ENCODE peak calls at places on chromosomes 1 and 21, in four cellular contexts. Q, G, N and R are unnamed samples.
A peak's percentile ranks its signal among the peaks of the same experiment; 100 is the strongest.

GRCh38 chr1:89566761-89567174 is 42.1 kb downstream of the LRRC8B start:
- DNase-seq in Q (no peak), G (peak; percentile 14), N (peak; percentile 69), R (no peak)

GRCh38 chr1:67642694-67643093 is 42.3 kb upstream of the GADD45A start:
- DNase-seq in Q (no peak), G (no peak), N (no peak), R (no peak)

GRCh38 chr1:187491082-187491720 is 662.5 kb downstream of the PLA2G4A start:
- DNase-seq in Q (no peak), G (no peak), N (peak; percentile 80), R (no peak)

GRCh38 chr1:216111842-216112241 is 311.4 kb downstream of the USH2A start:
- DNase-seq in Q (no peak), G (no peak), N (peak; percentile 7), R (no peak)

GRCh38 chr1:157774412-157774811 is 2.5 kb downstream of the FCRL2 start:
- DNase-seq in Q (no peak), G (no peak), N (no peak), R (no peak)

GRCh38 chr21:38244885-38245869 is 11.6 kb upstream of the KCNJ15 start:
- DNase-seq in Q (no peak), G (no peak), N (peak; percentile 96), R (no peak)

GRCh38 chr1:89865498-89866385 is 44.9 kb downstream of the LRRC8D start:
- DNase-seq in Q (no peak), G (no peak), N (peak; percentile 76), R (no peak)

GRCh38 chr21:34345091-34345871 is 18.5 kb upstream of the KCNE2 start:
- DNase-seq in Q (no peak), G (no peak), N (peak; percentile 74), R (no peak)

GRCh38 chr1:208782186-208782585 is 538.0 kb upstream of the PLXNA2 start:
- DNase-seq in Q (no peak), G (no peak), N (no peak), R (no peak)

GRCh38 chr1:168093616-168094015 is 43.1 kb downstream of the GPR161 start:
- DNase-seq in Q (no peak), G (no peak), N (no peak), R (no peak)

GRCh38 chr1:116433283-116434257 is 60.5 kb downstream of the ATP1A1 start:
- DNase-seq in Q (no peak), G (peak; percentile 60), N (peak; percentile 34), R (no peak)

GRCh38 chr1:4272568-4272967 is 372.5 kb upstream of the C1orf174 start:
- DNase-seq in Q (no peak), G (no peak), N (no peak), R (no peak)

GRCh38 chr1:87398644-87399043 is 70.0 kb downstream of the LMO4 start:
- DNase-seq in Q (no peak), G (no peak), N (peak; percentile 7), R (no peak)

GRCh38 chr1:21042920-21043605 is 133.6 kb downstream of the EIF4G3 start:
- DNase-seq in Q (no peak), G (no peak), N (peak; percentile 87), R (no peak)

GRCh38 chr1:109928591-109929111 is 18.0 kb downstream of the CSF1 start:
- DNase-seq in Q (peak; percentile 75), G (peak; percentile 36), N (peak; percentile 83), R (no peak)

GRCh38 chr1:170711682-170712081 is 47.8 kb downstream of the PRRX1 start:
- DNase-seq in Q (no peak), G (no peak), N (no peak), R (no peak)

GRCh38 chr1:208047975-208048374 is 137.1 kb upstream of the CD34 start:
- DNase-seq in Q (peak; percentile 58), G (no peak), N (peak; percentile 41), R (no peak)

GRCh38 chr1:179205284-179205683 is 24.2 kb downstream of the ABL2 start:
- DNase-seq in Q (no peak), G (no peak), N (no peak), R (no peak)

GRCh38 chr1:153677718-153678518 is 570 bp upstream of the NPR1 start:
- DNase-seq in Q (peak; percentile 60), G (peak; percentile 54), N (peak; percentile 69), R (peak; percentile 28)

GRCh38 chr1:234782821-234783220 is 172.8 kb upstream of the IRF2BP2 start:
- DNase-seq in Q (no peak), G (no peak), N (no peak), R (no peak)

GRCh38 chr21:41933259-41934079 is 20.3 kb downstream of the C2CD2 start:
- DNase-seq in Q (no peak), G (no peak), N (peak; percentile 77), R (no peak)

GRCh38 chr1:220786057-220786336 is 716 bp upstream of the MTARC1 start:
- DNase-seq in Q (no peak), G (no peak), N (no peak), R (no peak)

GRCh38 chr1:77831976-77832695 is 52.7 kb downstream of the MIGA1 start:
- DNase-seq in Q (peak; percentile 46), G (no peak), N (peak; percentile 78), R (no peak)

GRCh38 chr1:162639718-162640117 is 7.5 kb downstream of the DDR2 start:
- DNase-seq in Q (no peak), G (no peak), N (no peak), R (no peak)

GRCh38 chr21:15992171-15992570 is 262.4 kb downstream of the USP25 start:
- DNase-seq in Q (no peak), G (no peak), N (peak; percentile 64), R (no peak)

GRCh38 chr1:42950146-42950480 is 8.6 kb downstream of the SLC2A1 start:
- DNase-seq in Q (no peak), G (no peak), N (peak; percentile 62), R (no peak)

GRCh38 chr21:31447477-31447876 is 103.4 kb upstream of the TIAM1 start:
- DNase-seq in Q (no peak), G (no peak), N (peak; percentile 71), R (no peak)

GRCh38 chr1:76006234-76006633 is 68.3 kb upstream of the ST6GALNAC3 start:
- DNase-seq in Q (no peak), G (no peak), N (peak; percentile 67), R (no peak)

GRCh38 chr1:32775640-32776337 is 41.4 kb downstream of the YARS1 start:
- DNase-seq in Q (no peak), G (no peak), N (peak; percentile 47), R (no peak)

GRCh38 chr1:54028306-54029251 is 10.6 kb upstream of the LDLRAD1 start:
- DNase-seq in Q (no peak), G (no peak), N (peak; percentile 65), R (no peak)

GRCh38 chr1:158179301-158180041 is 1.2 kb upstream of the CD1D start:
- DNase-seq in Q (no peak), G (peak; percentile 32), N (peak; percentile 13), R (no peak)

GRCh38 chr1:202835548-202836072 is 24.9 kb downstream of the PCAT6 start:
- DNase-seq in Q (no peak), G (no peak), N (no peak), R (peak; percentile 66)

GRCh38 chr1:183218981-183219621 is 33.0 kb downstream of the LAMC2 start:
- DNase-seq in Q (peak; percentile 75), G (peak; percentile 32), N (no peak), R (no peak)

GRCh38 chr1:94807742-94808491 is 12.2 kb upstream of the SLC44A3 start:
- DNase-seq in Q (no peak), G (peak; percentile 78), N (peak; percentile 30), R (peak; percentile 34)